ENCODE peak calls at places on chromosome 5, in four cellular contexts. O is heart right ventricle, B is tibial nerve, N is endodermal cell. K is an unnamed sample.

GRCh38 chr5:168324864-168325615 is 33.6 kb downstream of the WWC1 start:
- DNase-seq in O (no peak), B (no peak), N (peak; percentile 43), K (no peak)

GRCh38 chr5:134430001-134430569 is 18.4 kb upstream of the CDKN2AIPNL start:
- DNase-seq in O (no peak), B (no peak), N (peak; percentile 79), K (no peak)

GRCh38 chr5:174281089-174281488 is 235.6 kb downstream of the NSG2 start:
- DNase-seq in O (no peak), B (no peak), N (no peak), K (no peak)

GRCh38 chr5:87081511-87082372 is 185.9 kb upstream of the RASA1 start:
- DNase-seq in O (no peak), B (no peak), N (no peak), K (no peak)

GRCh38 chr5:114055810-114056476 is 305.9 kb upstream of the KCNN2 start:
- DNase-seq in O (peak; percentile 38), B (no peak), N (peak; percentile 79), K (no peak)

GRCh38 chr5:177457239-177458121 is 10.9 kb downstream of the PRR7 start:
- DNase-seq in O (peak; percentile 82), B (peak; percentile 66), N (peak; percentile 97), K (no peak)

GRCh38 chr5:82754759-82755158 is 322.4 kb downstream of the TMEM167A start:
- DNase-seq in O (no peak), B (no peak), N (no peak), K (no peak)

GRCh38 chr5:156200938-156201792 is 125.8 kb upstream of the SGCD start:
- DNase-seq in O (no peak), B (no peak), N (no peak), K (no peak)

GRCh38 chr5:132813599-132814440 is 718 bp downstream of the SOWAHA start:
- DNase-seq in O (no peak), B (no peak), N (peak; percentile 83), K (no peak)

GRCh38 chr5:44835693-44836092 is 26.9 kb downstream of the MRPS30 start:
- DNase-seq in O (no peak), B (no peak), N (no peak), K (no peak)

GRCh38 chr5:132770476-132771159 is 6.4 kb downstream of the SEPTIN8 start:
- DNase-seq in O (no peak), B (no peak), N (peak; percentile 72), K (no peak)

GRCh38 chr5:81147011-81147594 is 86.0 kb upstream of the CKMT2 start:
- DNase-seq in O (no peak), B (no peak), N (no peak), K (no peak)

GRCh38 chr5:81214848-81215247 is 18.3 kb upstream of the CKMT2 start:
- DNase-seq in O (no peak), B (no peak), N (no peak), K (no peak)

GRCh38 chr5:59445741-59446140 is 447.8 kb downstream of the PDE4D start:
- DNase-seq in O (no peak), B (no peak), N (no peak), K (no peak)

GRCh38 chr5:163381832-163382231 is 55.6 kb upstream of the CCNG1 start:
- DNase-seq in O (no peak), B (no peak), N (no peak), K (no peak)

GRCh38 chr5:175746851-175747250 is 89.0 kb downstream of the HRH2 start:
- DNase-seq in O (no peak), B (no peak), N (peak; percentile 63), K (no peak)

GRCh38 chr5:38237681-38238080 is 20.7 kb upstream of the EGFLAM start:
- DNase-seq in O (no peak), B (no peak), N (no peak), K (no peak)

GRCh38 chr5:156137482-156137881 is 189.5 kb upstream of the SGCD start:
- DNase-seq in O (no peak), B (no peak), N (no peak), K (no peak)

GRCh38 chr5:75335952-75336624 is 932 bp upstream of the HMGCR start:
- DNase-seq in O (peak; percentile 24), B (no peak), N (no peak), K (no peak)

GRCh38 chr5:68187268-68188055 is 28.1 kb upstream of the PIK3R1 start:
- DNase-seq in O (peak; percentile 7), B (no peak), N (peak; percentile 85), K (no peak)

GRCh38 chr5:79794347-79794746 is 104.7 kb downstream of the CMYA5 start:
- DNase-seq in O (no peak), B (no peak), N (no peak), K (no peak)

DNA sequence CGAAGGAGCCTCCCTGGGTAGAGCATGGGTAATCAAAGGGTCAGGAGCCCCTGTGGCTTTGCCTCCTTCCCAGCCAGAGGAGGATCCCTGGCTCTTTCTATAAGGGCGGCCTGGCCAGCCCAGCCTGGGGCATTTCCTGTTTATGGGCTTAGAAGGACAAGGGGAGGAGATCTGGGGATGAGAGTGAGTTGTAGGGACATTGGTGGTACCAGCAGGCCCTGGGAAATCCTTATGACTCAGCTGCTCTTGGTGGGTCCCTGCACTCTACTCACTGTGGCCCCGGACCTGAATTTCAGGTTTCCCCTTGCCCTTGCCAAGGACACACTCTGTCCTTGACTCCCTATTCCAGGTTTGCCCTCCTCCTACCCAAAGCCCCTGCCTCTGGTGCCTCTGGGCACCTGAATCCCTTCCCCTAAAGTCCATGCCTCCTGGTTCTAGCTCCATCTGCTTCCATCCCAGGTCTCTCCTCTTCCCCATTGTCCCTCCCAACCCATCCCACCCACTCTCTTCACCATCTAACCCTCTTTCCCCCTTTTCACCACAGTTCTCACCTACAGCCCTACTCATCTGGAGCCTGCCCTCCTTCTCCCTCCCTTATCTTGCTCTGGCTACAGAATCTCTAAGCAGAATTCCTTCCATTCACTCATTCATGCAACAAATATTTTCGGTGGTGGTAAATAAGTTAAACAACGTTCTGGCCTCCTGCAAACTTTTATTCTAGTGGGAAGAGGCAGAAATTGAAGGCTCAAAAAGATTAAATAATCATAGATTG is 34.9 kb downstream of the PCDH1 start:
- DNase-seq in O (no peak), B (no peak), N (peak; percentile 87), K (no peak)
- H3K4me3 ChIP-seq in O (no peak overlapping the region), B (no peak overlapping the region), N (no peak overlapping the region), K (no peak overlapping the region)

GRCh38 chr5:141032626-141033025 is 18.5 kb upstream of the PCDHB1 start:
- DNase-seq in O (no peak), B (no peak), N (no peak), K (no peak)
- TF ChIP-seq CTCF in O (no peak), B (no peak), N (peak; percentile 61), K (no peak)

GRCh38 chr5:42807722-42808447 is 3.8 kb downstream of the SELENOP start:
- DNase-seq in O (no peak), B (no peak), N (peak; percentile 38), K (no peak)
- H3K27ac ChIP-seq in O (no peak overlapping the region), B (peak overlapping the region; percentile 89), N (no peak overlapping the region), K (no peak overlapping the region)

GRCh38 chr5:96648598-96648997 is 13.6 kb upstream of the CAST start:
- DNase-seq in O (no peak), B (no peak), N (no peak), K (no peak)

GRCh38 chr5:96649251-96649937 is 12.8 kb upstream of the CAST start:
- DNase-seq in O (no peak), B (no peak), N (no peak), K (no peak)

GRCh38 chr5:96649938-96650540 is 12.1 kb upstream of the CAST start:
- DNase-seq in O (no peak), B (no peak), N (no peak), K (no peak)

GRCh38 chr5:96645096-96645495 is 17.1 kb upstream of the CAST start:
- DNase-seq in O (no peak), B (no peak), N (no peak), K (no peak)

GRCh38 chr5:96648023-96648422 is 14.2 kb upstream of the CAST start:
- DNase-seq in O (no peak), B (no peak), N (no peak), K (no peak)
- H3K4me3 ChIP-seq in O (no peak overlapping the region), B (no peak overlapping the region), N (no peak overlapping the region), K (no peak overlapping the region)

GRCh38 chr5:131564229-131564652 is 70.8 kb downstream of the RAPGEF6 start:
- DNase-seq in O (no peak), B (no peak), N (no peak), K (no peak)

DNA sequence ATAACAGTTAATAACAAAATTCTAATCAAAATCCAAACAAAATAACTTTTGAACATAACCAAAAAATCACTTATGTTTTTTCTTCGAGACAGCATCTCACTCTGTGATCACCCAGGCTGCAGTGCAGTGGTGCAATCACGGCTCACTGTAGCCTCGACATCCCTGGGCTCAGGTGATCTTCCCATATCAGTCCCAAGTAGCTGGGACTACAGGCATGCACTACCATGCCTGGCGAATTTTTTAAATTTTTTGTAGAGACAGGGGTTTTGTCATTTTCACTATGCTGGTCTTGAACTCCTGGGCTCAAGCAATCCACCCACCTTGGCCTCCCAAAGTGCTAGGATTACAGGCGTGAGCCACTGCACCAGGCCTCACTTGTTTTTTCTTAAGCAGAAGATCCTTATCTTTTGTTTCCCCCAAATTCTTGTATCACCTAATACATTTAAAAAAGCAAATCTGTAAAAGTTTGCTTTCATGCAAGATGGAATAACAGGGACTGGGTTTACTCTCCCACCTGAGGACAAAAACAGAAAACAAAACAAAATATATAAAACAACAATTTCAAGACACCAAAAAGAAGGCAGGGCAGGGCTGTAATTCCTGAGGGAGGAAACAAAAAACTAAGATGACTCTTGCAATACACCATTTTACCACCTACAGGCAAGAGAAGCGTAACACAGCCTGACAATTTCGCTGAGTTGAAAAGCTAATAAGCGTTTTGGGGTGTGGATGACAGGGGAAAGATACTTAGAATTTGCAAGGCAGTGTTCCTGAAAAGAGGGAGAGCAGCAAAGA is 71.4 kb downstream of the RAPGEF6 start:
- DNase-seq in O (no peak), B (no peak), N (peak; percentile 58), K (no peak)
- TF ChIP-seq CTCF in O (no peak), B (no peak), N (peak; percentile 56), K (no peak)

GRCh38 chr5:78419396-78419795 is 59.0 kb downstream of the SCAMP1 start:
- DNase-seq in O (no peak), B (no peak), N (no peak), K (no peak)
- H3K27ac ChIP-seq in O (no peak overlapping the region), B (no peak overlapping the region), N (no peak overlapping the region), K (no peak overlapping the region)

DNA sequence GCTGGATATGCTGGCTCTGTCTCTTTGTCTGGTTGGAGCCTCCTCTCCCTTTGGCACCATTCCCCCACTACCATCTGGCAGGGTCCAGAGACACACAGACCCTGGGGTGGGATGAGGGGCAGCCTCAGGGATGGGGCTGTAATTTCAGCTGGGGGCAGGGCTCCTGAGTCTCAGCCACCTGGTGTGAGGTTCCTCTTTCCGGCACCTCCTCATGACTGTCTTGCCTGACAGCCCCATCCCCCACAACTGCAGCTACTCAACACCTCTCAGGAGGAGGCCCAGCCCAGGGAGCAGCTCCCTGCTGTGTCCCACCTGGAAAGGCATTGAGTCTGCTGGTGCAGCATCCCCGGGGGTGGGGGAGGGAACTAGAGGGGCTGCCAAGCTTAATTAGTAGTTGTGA is 11.7 kb upstream of the RPS14 start:
- DNase-seq in O (no peak), B (no peak), N (peak; percentile 73), K (no peak)
- H3K4me3 ChIP-seq in O (no peak overlapping the region), B (no peak overlapping the region), N (no peak overlapping the region), K (no peak overlapping the region)

K was measured in left lung.